ENCODE peak calls at places on chromosome 21, in six cellular contexts. O is breast epithelium, X is esophagus muscularis mucosa, V is IMR-90, N is neuronal stem cell, Q is stomach. C is an unnamed sample.

GRCh38 chr21:23543334-23543733 is 2063.9 kb downstream of the MRPL39 start:
- DNase-seq in O (no peak), X (no peak), V (no peak), N (no peak), Q (no peak), C (no peak)

GRCh38 chr21:27425172-27425571 is 458.3 kb upstream of the ADAMTS5 start:
- DNase-seq in O (no peak), X (no peak), V (no peak), N (no peak), Q (no peak), C (no peak)

GRCh38 chr21:39125752-39126485 is 57.3 kb downstream of the PSMG1 start:
- DNase-seq in O (peak; percentile 45), X (no peak), V (peak; percentile 78), N (peak; percentile 37), Q (peak; percentile 55), C (no peak)

GRCh38 chr21:31180256-31181088 is 142.2 kb upstream of the KRTAP19-8 start:
- DNase-seq in O (no peak), X (no peak), V (peak; percentile 54), N (no peak), Q (no peak), C (no peak)

GRCh38 chr21:36949171-36950141 is 17.0 kb downstream of the HLCS start:
- DNase-seq in O (no peak), X (no peak), V (no peak), N (no peak), Q (no peak), C (no peak)

GRCh38 chr21:19908386-19908785 is 1089.8 kb upstream of the NCAM2 start:
- DNase-seq in O (no peak), X (no peak), V (no peak), N (no peak), Q (no peak), C (no peak)

GRCh38 chr21:36466061-36466511 is 13.8 kb downstream of the CLDN14 start:
- DNase-seq in O (no peak), X (no peak), V (peak; percentile 21), N (no peak), Q (no peak), C (no peak)

GRCh38 chr21:31531967-31532366 is 127.5 kb upstream of the SOD1 start:
- DNase-seq in O (no peak), X (no peak), V (no peak), N (no peak), Q (no peak), C (no peak)

GRCh38 chr21:18248171-18248570 is 3.5 kb downstream of the CHODL start:
- DNase-seq in O (no peak), X (no peak), V (no peak), N (no peak), Q (no peak), C (no peak)

GRCh38 chr21:29403922-29404538 is 105.3 kb downstream of the BACH1 start:
- DNase-seq in O (no peak), X (no peak), V (no peak), N (no peak), Q (no peak), C (no peak)

GRCh38 chr21:23960769-23961168 is 1646.5 kb downstream of the MRPL39 start:
- DNase-seq in O (no peak), X (no peak), V (no peak), N (no peak), Q (no peak), C (no peak)

GRCh38 chr21:16124397-16125130 is 394.8 kb downstream of the USP25 start:
- DNase-seq in O (no peak), X (no peak), V (peak; percentile 89), N (no peak), Q (no peak), C (no peak)

GRCh38 chr21:28072601-28073000 is 920.1 kb downstream of the LTN1 start:
- DNase-seq in O (no peak), X (no peak), V (no peak), N (no peak), Q (no peak), C (no peak)

GRCh38 chr21:29418813-29419212 is 120.1 kb downstream of the BACH1 start:
- DNase-seq in O (no peak), X (no peak), V (no peak), N (no peak), Q (no peak), C (no peak)

GRCh38 chr21:31408306-31409088 is 64.4 kb upstream of the TIAM1 start:
- DNase-seq in O (no peak), X (no peak), V (no peak), N (no peak), Q (no peak), C (no peak)

GRCh38 chr21:38830667-38831525 is 25.2 kb downstream of the ETS2 start:
- DNase-seq in O (no peak), X (no peak), V (no peak), N (no peak), Q (no peak), C (no peak)

GRCh38 chr21:34181418-34181817 is 108.0 kb downstream of the MRPS6 start:
- DNase-seq in O (no peak), X (no peak), V (no peak), N (no peak), Q (no peak), C (no peak)

GRCh38 chr21:34182436-34182835 is 109.1 kb downstream of the MRPS6 start:
- DNase-seq in O (no peak), X (no peak), V (no peak), N (no peak), Q (no peak), C (no peak)

GRCh38 chr21:34179204-34179935 is 106.0 kb downstream of the MRPS6 start:
- DNase-seq in O (no peak), X (no peak), V (no peak), N (no peak), Q (no peak), C (no peak)

GRCh38 chr21:34180406-34180805 is 107.0 kb downstream of the MRPS6 start:
- DNase-seq in O (no peak), X (no peak), V (no peak), N (no peak), Q (no peak), C (no peak)

GRCh38 chr21:34180826-34181359 is 107.5 kb downstream of the MRPS6 start:
- DNase-seq in O (no peak), X (no peak), V (no peak), N (peak; percentile 59), Q (no peak), C (no peak)
- H3K27ac ChIP-seq in O (no peak overlapping the region), X (peak overlapping the region; percentile 47), V (no peak overlapping the region), N (peak overlapping the region; percentile 94), Q (peak overlapping the region; percentile 62), C (no peak overlapping the region)

GRCh38 chr21:41809891-41810596 is 43.2 kb upstream of the RIPK4 start:
- DNase-seq in O (no peak), X (no peak), V (no peak), N (no peak), Q (no peak), C (no peak)

GRCh38 chr21:41808846-41809245 is 42.0 kb upstream of the RIPK4 start:
- DNase-seq in O (no peak), X (no peak), V (no peak), N (no peak), Q (no peak), C (no peak)

GRCh38 chr21:41812679-41813078 is 45.8 kb upstream of the RIPK4 start:
- DNase-seq in O (no peak), X (no peak), V (no peak), N (no peak), Q (no peak), C (no peak)

GRCh38 chr21:41808094-41808493 is 41.2 kb upstream of the RIPK4 start:
- DNase-seq in O (no peak), X (no peak), V (no peak), N (no peak), Q (no peak), C (no peak)

GRCh38 chr21:41810597-41810932 is 43.7 kb upstream of the RIPK4 start:
- DNase-seq in O (no peak), X (no peak), V (no peak), N (no peak), Q (no peak), C (no peak)
- H3K27ac ChIP-seq in O (no peak overlapping the region), X (no peak overlapping the region), V (no peak overlapping the region), N (no peak overlapping the region), Q (no peak overlapping the region), C (no peak overlapping the region)

DNA sequence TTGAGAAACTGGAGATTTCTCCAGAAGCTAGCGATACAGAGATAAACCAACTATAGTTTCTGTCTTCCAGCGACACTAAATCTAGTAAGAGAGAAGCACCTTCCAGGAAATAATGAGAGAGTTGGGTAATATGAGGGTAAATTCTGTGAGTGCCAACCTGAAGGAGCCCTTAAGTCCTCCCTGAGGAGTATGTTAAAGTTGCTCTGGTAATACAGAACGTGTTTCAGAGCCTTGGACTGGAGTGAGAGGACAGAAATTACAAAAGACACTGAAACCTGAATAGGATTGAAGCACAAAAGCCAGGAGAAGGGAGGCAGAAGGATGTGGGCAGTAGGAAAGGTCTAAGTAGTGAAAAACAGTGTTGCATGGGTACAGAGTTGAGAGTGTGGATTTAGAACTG is 59.8 kb downstream of the RBM11 start:
- DNase-seq in O (no peak), X (no peak), V (no peak), N (no peak), Q (no peak), C (no peak)
- H3K27ac ChIP-seq in O (no peak overlapping the region), X (no peak overlapping the region), V (no peak overlapping the region), N (no peak overlapping the region), Q (no peak overlapping the region), C (no peak overlapping the region)

DNA sequence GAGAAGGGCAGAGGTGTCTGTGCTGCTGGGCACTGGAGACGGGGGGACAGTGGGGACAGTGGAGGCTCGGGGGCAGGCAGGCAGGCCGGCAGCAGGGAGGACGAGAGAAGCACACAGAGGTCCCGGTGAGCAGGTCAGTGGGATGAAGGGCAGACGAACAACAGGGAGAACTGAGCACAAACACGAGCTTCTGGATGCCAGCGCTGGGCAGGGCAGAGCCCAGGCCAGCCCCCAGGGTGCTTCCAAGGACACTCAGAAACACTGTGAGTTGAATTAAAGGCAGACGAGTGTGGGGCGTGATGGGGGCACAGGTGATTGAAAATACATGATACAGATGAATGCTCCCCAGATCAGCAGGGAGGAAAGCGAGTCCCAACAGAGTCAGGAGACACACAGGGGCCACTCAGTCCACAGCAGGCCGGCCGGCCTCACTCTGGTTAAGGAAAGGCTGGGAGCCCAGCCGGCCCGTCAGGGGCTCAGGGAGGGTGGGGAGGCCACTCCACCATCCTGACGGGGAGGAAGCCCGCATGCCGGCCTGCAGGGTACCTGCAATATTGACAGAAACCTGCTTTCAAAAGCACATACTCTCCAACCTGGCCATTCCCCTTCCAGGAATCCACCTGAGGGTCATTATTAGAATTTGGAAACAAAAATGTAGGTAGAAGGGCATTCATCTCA is 14.1 kb downstream of the SLC19A1 start:
- DNase-seq in O (no peak), X (no peak), V (no peak), N (no peak), Q (peak; percentile 40), C (no peak)
- H3K27ac ChIP-seq in O (no peak overlapping the region), X (no peak overlapping the region), V (no peak overlapping the region), N (no peak overlapping the region), Q (no peak overlapping the region), C (no peak overlapping the region)

DNA sequence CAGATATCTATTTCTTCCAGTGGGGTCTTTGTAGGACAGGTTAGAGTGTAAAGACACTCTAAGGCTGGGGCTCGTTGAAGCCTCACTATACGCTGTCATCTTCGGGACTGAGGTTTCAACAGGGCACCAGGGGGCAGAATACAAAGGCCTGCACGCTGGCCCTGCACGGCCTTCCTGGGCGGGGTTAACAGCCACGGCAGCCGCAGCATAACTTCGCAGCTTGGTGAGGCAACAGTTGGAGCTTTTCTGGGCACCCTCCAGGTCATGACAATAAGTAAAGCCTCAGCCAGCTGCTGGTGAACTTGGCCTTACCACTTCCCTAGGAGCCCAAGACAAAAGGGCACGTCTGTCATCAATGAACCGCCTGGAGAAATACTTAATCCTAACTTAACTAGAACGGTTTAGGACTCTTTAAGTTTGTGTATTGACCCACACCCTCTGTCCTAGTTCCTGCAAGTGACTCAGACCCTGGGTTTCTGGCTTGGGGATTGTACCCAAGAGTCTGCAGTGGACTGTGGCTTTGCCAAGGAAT is 2.3 kb upstream of the RUNX1 start:
- DNase-seq in O (peak; percentile 69), X (peak; percentile 92), V (peak; percentile 80), N (peak; percentile 59), Q (peak; percentile 89), C (peak; percentile 85)
- H3K27ac ChIP-seq in O (peak overlapping the region; percentile 34), X (no peak overlapping the region), V (peak overlapping the region; percentile 42), N (no peak overlapping the region), Q (peak overlapping the region; percentile 73), C (no peak overlapping the region)

C was measured in vagina.